ENCODE peak calls at places on chromosome 12, in four cellular contexts. S is A549, W is Panc1, U is upper lobe of left lung. E is an unnamed sample.

GRCh38 chr12:117367006-117367638 is 5.7 kb upstream of the NOS1 start:
- DNase-seq in S (peak; percentile 85), W (peak; percentile 71), U (peak; percentile 58), E (peak; percentile 91)

GRCh38 chr12:10982244-10982643 is 4.5 kb downstream of the TAS2R50 start:
- DNase-seq in S (no peak), W (no peak), U (no peak), E (no peak)

GRCh38 chr12:132143328-132144071 is 619 bp downstream of the DDX51 start:
- DNase-seq in S (no peak), W (no peak), U (no peak), E (no peak)

GRCh38 chr12:131454418-131455217 is 256.3 kb upstream of the SFSWAP start:
- DNase-seq in S (peak; percentile 84), W (peak; percentile 13), U (peak; percentile 56), E (peak; percentile 65)

GRCh38 chr12:52607314-52607713 is 6.1 kb upstream of the KRT72 start:
- DNase-seq in S (no peak), W (no peak), U (no peak), E (no peak)

GRCh38 chr12:6264402-6265037 is 46.0 kb upstream of the PLEKHG6 start:
- DNase-seq in S (no peak), W (no peak), U (peak; percentile 85), E (no peak)

GRCh38 chr12:90280033-90280432 is 571.4 kb upstream of the ATP2B1 start:
- DNase-seq in S (no peak), W (no peak), U (no peak), E (no peak)

GRCh38 chr12:69816082-69816481 is 8.9 kb upstream of the MYRFL start:
- DNase-seq in S (no peak), W (no peak), U (no peak), E (no peak)

GRCh38 chr12:39846971-39847661 is 227.5 kb upstream of the ABCD2 start:
- DNase-seq in S (no peak), W (no peak), U (no peak), E (no peak)

GRCh38 chr12:124190301-124191023 is 104.4 kb upstream of the RFLNA start:
- DNase-seq in S (no peak), W (no peak), U (no peak), E (no peak)

GRCh38 chr12:8662592-8662991 is at the start of gene MFAP5:
- DNase-seq in S (no peak), W (no peak), U (no peak), E (no peak)

GRCh38 chr12:33248364-33248763 is 191.3 kb downstream of the SYT10 start:
- DNase-seq in S (no peak), W (no peak), U (no peak), E (no peak)

DNA sequence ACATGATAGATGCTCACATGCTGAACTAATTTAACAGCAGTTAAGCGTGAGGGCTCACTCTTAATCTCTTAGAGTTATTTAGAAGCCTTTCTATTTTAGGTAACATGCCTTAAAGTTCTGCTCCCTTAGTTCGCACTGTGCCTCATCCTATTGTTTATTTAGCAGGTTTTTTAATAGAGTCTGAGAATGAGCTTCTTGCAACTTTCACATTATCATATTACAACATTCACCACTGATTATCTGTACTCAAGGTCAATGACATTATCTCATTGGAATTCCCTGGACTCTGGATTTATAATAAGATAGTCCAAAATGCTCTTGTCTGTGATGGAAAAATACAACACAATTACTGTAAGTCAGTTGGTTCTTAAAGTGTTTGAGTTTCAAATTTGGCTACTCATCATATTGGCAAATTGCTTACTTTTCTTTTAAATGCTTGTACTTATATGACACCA is 183.6 kb upstream of the SLC38A2 start:
- DNase-seq in S (peak; percentile 68), W (peak; percentile 77), U (no peak), E (no peak)
- H3K4me3 ChIP-seq in S (no peak overlapping the region), W (no peak overlapping the region), U (no peak overlapping the region), E (no peak overlapping the region)

GRCh38 chr12:113064395-113065125 is 8.0 kb downstream of the DTX1 start:
- DNase-seq in S (no peak), W (no peak), U (no peak), E (no peak)

GRCh38 chr12:113065126-113066007 is 8.8 kb downstream of the DTX1 start:
- DNase-seq in S (no peak), W (no peak), U (no peak), E (peak; percentile 54)

GRCh38 chr12:113061061-113061694 is 4.6 kb downstream of the DTX1 start:
- DNase-seq in S (no peak), W (no peak), U (no peak), E (no peak)

GRCh38 chr12:113062502-113063395 is 6.2 kb downstream of the DTX1 start:
- DNase-seq in S (no peak), W (no peak), U (no peak), E (no peak)

GRCh38 chr12:113063396-113064350 is 7.1 kb downstream of the DTX1 start:
- DNase-seq in S (no peak), W (no peak), U (no peak), E (no peak)
- H3K4me1 ChIP-seq in S (no peaks in the 10 kb centered on the region), W (no peaks in the 10 kb centered on the region), U (no peaks in the 10 kb centered on the region), E (peaks cover 6% of the 10 kb centered on the region)

DNA sequence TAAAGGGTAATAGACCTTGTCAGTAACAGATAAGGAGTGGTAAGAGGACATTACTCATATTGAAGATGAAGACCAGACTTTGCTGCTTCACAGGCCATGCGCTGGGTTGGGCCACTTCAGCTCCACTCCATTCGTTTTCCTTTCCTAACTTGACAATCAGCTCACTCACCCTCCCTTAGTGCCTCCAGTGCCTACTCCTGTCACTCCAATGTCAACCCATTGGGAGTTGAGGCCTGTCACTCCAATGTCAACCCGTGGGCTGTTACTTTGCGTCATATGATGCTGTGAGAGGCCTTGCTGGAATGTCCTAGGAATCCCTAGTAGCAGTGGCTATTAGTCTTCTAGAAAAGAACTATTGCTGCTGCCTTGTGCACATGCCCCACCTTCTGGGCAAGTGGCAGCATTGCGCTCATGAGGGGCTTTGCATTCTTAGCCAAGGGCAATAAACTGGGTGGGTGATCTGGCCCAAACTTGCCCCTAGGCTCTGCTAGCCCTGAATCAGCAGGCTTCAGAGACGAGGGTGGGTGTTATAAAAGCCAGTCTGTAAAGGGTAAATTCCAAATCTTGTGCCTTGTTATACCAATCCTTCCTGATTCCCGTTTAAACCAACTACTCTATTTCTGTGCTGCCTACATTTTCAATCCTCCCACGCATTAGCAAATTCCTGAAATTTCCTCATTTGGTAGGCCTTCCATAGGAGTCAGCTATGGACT is 36.1 kb downstream of the BAZ2A start:
- DNase-seq in S (peak; percentile 75), W (peak; percentile 71), U (peak; percentile 79), E (peak; percentile 69)
- H3K27ac ChIP-seq in S (no peak overlapping the region), W (no peak overlapping the region), U (peak overlapping the region; percentile 44), E (peak overlapping the region; percentile 6)

DNA sequence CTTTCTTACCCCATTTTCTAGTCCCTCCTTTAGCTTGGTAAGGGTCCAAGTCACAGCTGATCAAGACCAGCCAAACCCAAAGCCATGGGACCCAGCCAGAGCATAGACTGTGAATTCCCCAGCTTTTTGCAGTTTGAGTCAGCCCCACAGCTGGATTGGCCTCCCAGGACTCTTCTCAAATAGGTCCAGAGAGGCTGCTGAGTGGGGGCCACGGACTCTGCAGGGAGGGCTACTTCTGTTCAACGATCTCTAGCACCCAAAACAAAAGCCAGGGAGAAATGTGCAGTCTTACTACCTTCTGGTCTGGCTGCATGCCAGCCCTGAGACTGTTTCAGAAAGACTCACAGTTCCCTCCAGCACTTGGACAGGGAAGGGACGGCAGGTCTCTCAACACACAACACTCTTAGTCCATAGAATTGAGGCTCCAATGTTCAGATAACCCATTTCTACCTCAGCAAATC is 1.6 kb downstream of the VDR start:
- DNase-seq in S (no peak), W (no peak), U (peak; percentile 75), E (no peak)
- H3K4me3 ChIP-seq in S (peak overlapping the region; percentile 24), W (no peak overlapping the region), U (peak overlapping the region; percentile 54), E (no peak overlapping the region)

GRCh38 chr12:65695077-65695865 is 129.0 kb upstream of the HMGA2 start:
- DNase-seq in S (peak; percentile 90), W (peak; percentile 88), U (peak; percentile 77), E (no peak)
- H3K4me1 ChIP-seq in S (peaks cover 30% of the 10 kb centered on the region), W (peaks cover 14% of the 10 kb centered on the region), U (peaks cover 11% of the 10 kb centered on the region), E (no peaks in the 10 kb centered on the region)

DNA sequence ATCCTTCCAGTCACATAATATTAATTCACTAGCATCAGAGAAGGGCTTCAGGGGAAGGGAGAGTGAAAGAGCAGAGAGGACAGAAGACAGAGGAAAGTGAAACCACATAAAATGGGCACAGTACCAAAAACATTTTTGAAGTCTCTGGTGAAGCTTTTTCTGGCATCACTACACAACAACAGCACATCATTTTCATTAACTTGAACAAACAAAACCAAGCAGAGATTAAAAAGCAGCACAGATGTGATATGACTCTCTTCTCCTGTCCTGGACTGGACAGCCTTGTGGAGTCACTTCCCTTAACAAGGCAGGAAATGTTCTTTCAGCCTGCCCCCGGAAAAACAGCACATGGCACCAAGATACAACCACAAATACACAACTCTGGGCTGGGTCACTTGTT is 112.0 kb downstream of the TSPAN8 start:
- DNase-seq in S (peak; percentile 4), W (no peak), U (no peak), E (no peak)
- H3K27ac ChIP-seq in S (no peak overlapping the region), W (no peak overlapping the region), U (peak overlapping the region; percentile 51), E (no peak overlapping the region)

E was measured in testis.